ENCODE peak calls at places on chromosomes 2 and 18, in eight cellular contexts. E, X, U, H, R, P, T and J are unnamed samples. For H3K27me3, the result is how much of the 10 kb centered on the place peaks cover.

GRCh38 chr2:237590272-237591020 is at the start of gene RAB17:
- DNase-seq in X (peak), P (no peak), R (peak), E (no peak), H (no peak), T (no peak), U (no peak), J (no peak)

GRCh38 chr2:127153691-127154158 is 46.8 kb upstream of the BIN1 start:
- DNase-seq in X (peak), E (no peak), T (no peak), H (no peak), U (peak), R (no peak), P (no peak), J (no peak)

GRCh38 chr2:45860136-45861106 is 208.9 kb downstream of the PRKCE start:
- DNase-seq in R (peak), X (peak), T (no peak), H (no peak), P (peak), E (no peak), U (peak), J (peak)

GRCh38 chr2:215664847-215665525 is 229.1 kb upstream of the FN1 start:
- DNase-seq in T (no peak), X (peak), E (no peak), P (peak), H (no peak), U (no peak), R (no peak), J (no peak)

GRCh38 chr2:73641767-73642062 is 507 bp downstream of the NAT8 start:
- DNase-seq in T (no peak), X (no peak), P (no peak), U (no peak), E (no peak), R (no peak), H (no peak), J (no peak)

GRCh38 chr2:134146620-134147019 is 107.3 kb upstream of the MGAT5 start:
- DNase-seq in E (no peak), U (no peak), T (no peak), P (peak), R (no peak), H (no peak), X (peak), J (no peak)

GRCh38 chr2:20439503-20439902 is 7.4 kb upstream of the RHOB start:
- DNase-seq in H (no peak), U (no peak), P (peak), T (peak), R (peak), X (no peak), E (no peak), J (no peak)

GRCh38 chr2:64402876-64403275 is 51.1 kb upstream of the LGALSL start:
- DNase-seq in R (no peak), P (peak), T (no peak), H (no peak), U (no peak), E (no peak), X (no peak), J (no peak)

GRCh38 chr2:28994074-28994473 is 13.0 kb downstream of the TOGARAM2 start:
- DNase-seq in E (no peak), U (no peak), R (no peak), T (no peak), P (no peak), X (no peak), H (no peak), J (no peak)

GRCh38 chr18:11741505-11742145 is 52.6 kb downstream of the GNAL start:
- DNase-seq in X (no peak), R (no peak), H (no peak), T (no peak), E (no peak), P (no peak), U (no peak), J (no peak)

GRCh38 chr18:46332956-46333355 is 228.8 kb downstream of the HAUS1 start:
- DNase-seq in R (no peak), P (no peak), T (peak), U (peak), E (no peak), X (no peak), H (no peak), J (no peak)

GRCh38 chr18:46335551-46336059 is 231.4 kb downstream of the HAUS1 start:
- DNase-seq in P (no peak), T (peak), U (no peak), R (no peak), H (no peak), X (no peak), E (no peak), J (no peak)

GRCh38 chr18:46332286-46332801 is 228.2 kb downstream of the HAUS1 start:
- DNase-seq in E (no peak), X (no peak), R (no peak), T (no peak), U (no peak), P (no peak), H (no peak), J (no peak)

GRCh38 chr18:46334200-46334553 is 230.0 kb downstream of the HAUS1 start:
- DNase-seq in U (no peak), X (no peak), H (no peak), R (no peak), P (no peak), E (no peak), T (no peak), J (no peak)

GRCh38 chr18:46333371-46334199 is 229.4 kb downstream of the HAUS1 start:
- DNase-seq in R (no peak), X (peak), T (peak), H (no peak), P (no peak), E (no peak), U (peak), J (no peak)
- H3K27me3 ChIP-seq in R (half or more), X (under half), T (under half), H (under half), P (under half), E (under half), U (under half), J (under half)

GRCh38 chr2:120526047-120526562 is 180.2 kb downstream of the INHBB start:
- DNase-seq in E (no peak), U (no peak), P (no peak), R (no peak), T (no peak), X (no peak), H (no peak), J (no peak)

GRCh38 chr2:120530781-120531180 is 184.8 kb downstream of the INHBB start:
- DNase-seq in U (no peak), E (no peak), H (no peak), T (no peak), P (no peak), X (no peak), R (no peak), J (no peak)

GRCh38 chr2:120528693-120529076 is 182.7 kb downstream of the INHBB start:
- DNase-seq in R (no peak), H (no peak), P (no peak), T (no peak), U (no peak), E (no peak), X (no peak), J (no peak)

GRCh38 chr2:120526997-120527945 is 181.3 kb downstream of the INHBB start:
- DNase-seq in T (peak), X (no peak), P (no peak), R (no peak), U (no peak), E (no peak), H (no peak), J (no peak)

DNA sequence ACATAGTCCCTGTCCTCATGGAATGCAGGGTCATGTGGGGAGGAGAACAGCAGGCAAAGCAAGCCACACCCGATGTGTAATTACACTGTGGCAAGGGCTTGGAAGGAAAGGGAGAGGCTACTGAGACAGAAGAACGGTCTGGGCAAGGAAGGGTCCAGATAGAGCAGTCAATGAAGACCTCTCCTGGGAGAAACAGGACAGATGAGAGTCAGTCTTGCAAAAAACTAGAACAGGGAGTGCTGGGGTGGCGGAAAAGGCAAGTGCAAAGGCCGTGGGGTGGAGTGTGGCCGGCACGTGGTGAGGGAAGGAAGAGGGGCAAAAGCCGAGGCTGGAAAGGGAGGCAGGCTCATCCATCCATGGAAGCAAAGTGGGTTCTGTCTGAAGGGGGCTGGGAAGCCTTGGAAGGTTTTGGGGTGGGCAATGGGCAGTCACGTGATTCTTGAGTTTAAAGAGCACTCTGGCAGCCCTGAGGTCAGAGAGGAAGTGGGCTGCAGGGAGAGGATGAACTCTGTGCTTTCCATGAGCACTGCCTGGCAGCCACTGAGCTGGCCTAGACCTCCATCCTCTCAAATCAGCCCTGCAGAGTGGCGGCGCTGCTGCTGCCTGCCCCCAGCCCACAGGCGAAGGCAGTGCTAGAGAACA is 182.2 kb downstream of the INHBB start:
- DNase-seq in U (no peak), T (peak), P (no peak), E (no peak), X (no peak), R (no peak), H (no peak), J (no peak)
- H3K27me3 ChIP-seq in U (under half), T (under half), P (under half), E (under half), X (under half), R (under half), H (under half), J (under half)

GRCh38 chr2:1268034-1268433 is 145.2 kb upstream of the TPO start:
- DNase-seq in X (no peak), R (no peak), E (no peak), T (no peak), U (no peak), P (no peak), H (no peak), J (no peak)
- H3K27me3 ChIP-seq in X (under half), R (under half), E (under half), T (under half), U (under half), P (under half), H (under half), J (under half)

GRCh38 chr2:60555794-60556161 is 2.3 kb upstream of the BCL11A start:
- DNase-seq in X (no peak), H (no peak), E (no peak), R (no peak), U (no peak), P (no peak), T (no peak), J (no peak)

GRCh38 chr2:60556441-60556997 is 3.1 kb upstream of the BCL11A start:
- DNase-seq in X (no peak), T (no peak), P (no peak), R (peak), H (no peak), U (no peak), E (no peak), J (no peak)

GRCh38 chr2:60558536-60558935 is 5.1 kb upstream of the BCL11A start:
- DNase-seq in H (no peak), T (no peak), E (no peak), P (no peak), R (no peak), U (no peak), X (no peak), J (no peak)

GRCh38 chr2:60555066-60555793 is 1.8 kb upstream of the BCL11A start:
- DNase-seq in E (peak), T (peak), H (peak), U (peak), P (no peak), X (peak), R (peak), J (no peak)

DNA sequence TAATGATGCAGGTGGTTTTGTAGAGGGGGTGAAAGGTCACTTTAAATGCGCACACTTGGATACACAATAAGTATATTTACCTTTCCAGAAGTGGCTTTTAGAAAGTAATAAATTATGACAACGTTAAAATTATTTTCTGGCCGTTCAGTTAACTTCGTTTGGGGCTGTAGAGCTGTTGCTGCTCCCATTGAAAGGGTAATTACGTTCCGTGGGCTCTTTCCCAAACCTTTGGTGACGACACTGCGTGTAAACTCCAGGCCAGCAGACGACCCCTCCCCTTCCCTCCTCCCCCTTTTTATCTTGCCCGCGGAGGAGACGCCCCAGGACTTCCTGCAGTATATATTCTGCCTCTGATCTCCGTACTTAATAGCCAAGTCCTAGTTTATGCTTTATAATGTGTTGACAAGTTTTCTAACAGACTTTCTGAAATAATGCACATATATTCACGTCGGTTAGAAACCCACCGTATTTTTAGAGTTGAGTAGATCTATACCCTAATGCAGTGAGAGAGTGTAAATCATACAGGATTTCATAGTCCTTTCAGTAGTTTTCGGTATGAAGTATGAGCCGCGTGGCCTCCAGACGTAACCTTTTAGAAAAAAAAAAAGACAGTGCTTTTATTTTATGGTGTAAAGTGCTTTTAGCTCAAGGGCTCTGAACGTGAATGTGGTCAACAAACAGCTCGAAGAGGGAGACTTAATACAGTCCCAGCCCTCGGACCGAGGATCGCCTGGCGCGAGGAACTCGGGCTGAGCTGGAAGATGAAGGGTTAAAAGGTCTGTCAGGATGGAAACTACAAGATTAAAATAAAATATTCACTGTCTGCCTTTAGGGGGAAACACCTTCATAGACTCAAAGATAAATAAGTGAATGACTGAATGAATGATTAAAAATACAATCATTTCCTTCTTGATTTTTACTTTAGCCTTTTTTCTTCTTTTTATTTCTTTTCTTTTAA is 3.8 kb upstream of the BCL11A start:
- DNase-seq in X (no peak), U (no peak), P (no peak), T (no peak), E (no peak), R (no peak), H (no peak), J (no peak)
- H3K27me3 ChIP-seq in X (under half), U (under half), P (under half), T (under half), E (under half), R (half or more), H (under half), J (under half)

DNA sequence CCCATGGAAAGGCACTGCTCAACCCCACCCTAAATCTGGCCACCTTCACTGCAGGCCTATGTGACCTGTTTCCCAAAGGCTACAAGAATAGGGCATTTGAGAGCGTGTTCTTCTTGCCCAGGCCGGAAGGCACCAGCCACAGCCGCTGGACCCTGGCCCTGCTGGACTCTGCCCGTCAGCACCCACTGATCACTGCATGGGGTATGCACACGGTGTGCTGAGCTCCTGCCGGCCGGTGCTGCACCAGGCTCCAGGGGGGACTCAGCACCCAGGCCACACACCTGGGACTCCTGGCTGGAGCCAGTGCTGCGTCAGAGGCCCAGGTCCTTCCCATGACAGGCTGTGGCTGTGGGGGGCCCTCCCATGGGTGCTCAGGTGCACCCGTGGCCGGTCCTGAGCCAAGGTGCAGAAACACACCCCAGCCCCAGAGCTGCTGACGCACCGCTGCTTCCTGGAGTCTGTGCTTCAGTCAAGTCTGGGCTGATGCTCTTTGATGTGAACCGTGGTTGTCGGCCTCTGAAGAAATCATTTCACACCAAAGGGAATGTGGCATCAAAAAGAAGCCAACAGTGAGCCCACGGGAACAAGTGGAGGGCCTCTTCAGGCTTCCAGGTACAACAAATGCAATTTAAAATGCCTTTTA is 6.5 kb downstream of the KCNG2 start:
- DNase-seq in T (no peak), U (peak), X (no peak), H (no peak), R (no peak), P (no peak), E (no peak), J (no peak)
- H3K27me3 ChIP-seq in T (under half), U (under half), X (under half), H (under half), R (under half), P (under half), E (under half), J (under half)